ENCODE peak calls at places on chromosomes 12 and 14, in four cellular contexts. P, A, F and G are unnamed samples.

GRCh38 chr12:58529897-58530296 is 390.4 kb downstream of the LRIG3 start:
- DNase-seq in P (no peak), A (peak), F (no peak), G (no peak)

GRCh38 chr12:6204533-6205143 is 4.4 kb downstream of the CD9 start:
- DNase-seq in P (peak), A (no peak), F (no peak), G (no peak)

GRCh38 chr12:4490973-4491372 is 45.4 kb upstream of the FGF6 start:
- DNase-seq in P (peak), A (no peak), F (no peak), G (no peak)

GRCh38 chr12:4450551-4451112 is 5.0 kb upstream of the FGF6 start:
- DNase-seq in P (no peak), A (no peak), F (no peak), G (no peak)

GRCh38 chr14:24198845-24199524 is 3.7 kb upstream of the TM9SF1 start:
- DNase-seq in P (no peak), A (no peak), F (no peak), G (no peak)

GRCh38 chr14:75690010-75690409 is 29.0 kb downstream of the TTLL5 start:
- DNase-seq in P (peak), A (no peak), F (no peak), G (no peak)

GRCh38 chr12:129540249-129540648 is 363.6 kb downstream of the TMEM132D start:
- DNase-seq in P (no peak), A (no peak), F (no peak), G (no peak)

GRCh38 chr12:127005406-127005805 is 1261.6 kb upstream of the TMEM132C start:
- DNase-seq in P (no peak), A (no peak), F (no peak), G (no peak)

GRCh38 chr12:21656931-21657335 is 709 bp downstream of the LDHB start:
- DNase-seq in P (peak), A (peak), F (peak), G (no peak)

GRCh38 chr12:127272864-127273263 is 994.1 kb upstream of the TMEM132C start:
- DNase-seq in P (no peak), A (peak), F (no peak), G (no peak)

GRCh38 chr14:76168531-76168930 is 16.8 kb downstream of the GPATCH2L start:
- DNase-seq in P (no peak), A (peak), F (no peak), G (no peak)

GRCh38 chr12:11863478-11863906 is 207.2 kb upstream of the BCL2L14 start:
- DNase-seq in P (peak), A (no peak), F (no peak), G (no peak)

GRCh38 chr14:75299064-75299463 is 20.4 kb downstream of the FOS start:
- DNase-seq in P (no peak), A (no peak), F (no peak), G (no peak)

GRCh38 chr12:124191024-124191359 is 103.9 kb upstream of the RFLNA start:
- DNase-seq in P (no peak), A (peak), F (no peak), G (peak)